ENCODE peak calls at places on chromosomes 2 and 18, in seven cellular contexts. L is activated CD8-positive, alpha-beta memory T cell treated with anti-CD3 and anti-CD28 coated beads for 48 hours; B is HTR-8/SVneo; V is activated T-cell treated with anti-CD3 and anti-CD28 coated beads for 1 hour; N is psoas muscle; P is stimulated activated CD8-positive, alpha-beta memory T cell treated with anti-CD3 and anti-CD28 coated beads, Interleukin-4, amount 100 ng/mL, for 4 hours; Z is AG09309. F is an unnamed sample.

GRCh38 chr18:8947576-8947975 is 154.9 kb upstream of the NDUFV2 start:
- DNase-seq in L (no peak), B (no peak), V (no peak), N (no peak), P (no peak), Z (no peak), F (no peak)

GRCh38 chr2:143850084-143850483 is 669.8 kb downstream of the ZEB2 start:
- DNase-seq in L (no peak), B (no peak), V (no peak), N (no peak), P (no peak), Z (no peak), F (no peak)

GRCh38 chr2:6493266-6493665 is 372.4 kb downstream of the CMPK2 start:
- DNase-seq in L (no peak), B (no peak), V (no peak), N (no peak), P (no peak), Z (no peak), F (no peak)

GRCh38 chr2:166593403-166593802 is 99.4 kb upstream of the SCN7A start:
- DNase-seq in L (no peak), B (no peak), V (no peak), N (no peak), P (no peak), Z (no peak), F (no peak)

GRCh38 chr2:69119541-69119940 is 106.6 kb downstream of the ANTXR1 start:
- DNase-seq in L (no peak), B (no peak), V (no peak), N (no peak), P (no peak), Z (no peak), F (no peak)

GRCh38 chr2:234840336-234840735 is 111.5 kb upstream of the SH3BP4 start:
- DNase-seq in L (no peak), B (peak), V (no peak), N (peak), P (no peak), Z (peak), F (no peak)

GRCh38 chr2:43133708-43134570 is 92.5 kb downstream of the ZFP36L2 start:
- DNase-seq in L (no peak), B (no peak), V (peak), N (no peak), P (no peak), Z (no peak), F (peak)

GRCh38 chr2:134677866-134678774 is 40.7 kb downstream of the TMEM163 start:
- DNase-seq in L (no peak), B (no peak), V (no peak), N (no peak), P (no peak), Z (no peak), F (no peak)

GRCh38 chr2:21396252-21396651 is 272.5 kb downstream of the TDRD15 start:
- DNase-seq in L (no peak), B (no peak), V (no peak), N (no peak), P (no peak), Z (no peak), F (no peak)

GRCh38 chr2:175999283-175999819 is 2.7 kb downstream of the LNPK start:
- DNase-seq in L (no peak), B (no peak), V (no peak), N (no peak), P (no peak), Z (no peak), F (no peak)

GRCh38 chr18:48829443-48830149 is 121.2 kb downstream of the SMAD7 start:
- DNase-seq in L (no peak), B (no peak), V (no peak), N (no peak), P (no peak), Z (no peak), F (peak)